ENCODE peak calls at places on chromosomes 13 and 19, in ten cellular contexts. U is upper lobe of right lung; N is stomach; Y is stimulated activated CD4-positive, alpha-beta T cell treated with anti-CD3 and anti-CD28 coated beads, Interleukin-2, amount 100 ng/mL, for 48 hours; R is dermis microvascular lymphatic vessel endothelial cell; B is epithelial cell of esophagus; V is fibroblast of gingiva; P is HTR-8/SVneo; H is activated CD8-positive, alpha-beta T cell treated with anti-CD3 and anti-CD28 coated beads for 36 hours; Z is Ammon's horn. G is an unnamed sample.

GRCh38 chr13:19561585-19561984 is 253 bp upstream of the TPTE2 start:
- DNase-seq in Y (no peak), P (no peak), Z (no peak), R (no peak), V (no peak), B (no peak), U (no peak), N (no peak), H (no peak), G (no peak)

GRCh38 chr19:34155686-34156085 is 16.6 kb upstream of the LSM14A start:
- DNase-seq in B (peak; percentile 15), H (no peak), P (no peak), V (no peak), U (no peak), Z (no peak), N (no peak), R (no peak), Y (no peak), G (no peak)

GRCh38 chr13:110340812-110341444 is 33.8 kb downstream of the COL4A2 start:
- DNase-seq in H (peak; percentile 84), P (peak; percentile 18), N (peak; percentile 59), Z (no peak), R (peak; percentile 93), V (no peak), Y (peak; percentile 20), B (peak; percentile 65), U (peak; percentile 76), G (peak; percentile 65)

GRCh38 chr19:53085496-53085895 is 17.7 kb downstream of the ZNF160 start:
- DNase-seq in R (no peak), V (no peak), N (no peak), H (no peak), U (no peak), Y (no peak), Z (no peak), P (no peak), B (no peak), G (no peak)

GRCh38 chr13:52454459-52454824 is 836 bp upstream of the CKAP2 start:
- DNase-seq in U (no peak), Z (peak; percentile 16), P (no peak), V (no peak), B (peak; percentile 92), R (no peak), Y (no peak), N (no peak), H (peak; percentile 31), G (peak; percentile 43)

GRCh38 chr19:33484226-33484774 is 37.3 kb downstream of the PEPD start:
- DNase-seq in Z (no peak), R (no peak), V (no peak), P (no peak), H (no peak), Y (no peak), N (no peak), U (no peak), B (no peak), G (no peak)

GRCh38 chr19:15252398-15253018 is 20.3 kb upstream of the EPHX3 start:
- DNase-seq in B (peak; percentile 42), P (no peak), R (peak; percentile 50), Z (peak; percentile 71), U (no peak), H (peak; percentile 24), Y (no peak), V (peak; percentile 70), N (no peak), G (no peak)

GRCh38 chr13:47287291-47287751 is 390.5 kb upstream of the HTR2A start:
- DNase-seq in R (no peak), B (no peak), N (no peak), Y (no peak), U (no peak), V (peak; percentile 44), H (no peak), P (no peak), Z (no peak), G (no peak)

G was measured in renal cortical epithelial cell.